ENCODE peak calls at places on chromosome X, in seven cellular contexts. B is CD8-positive, alpha-beta memory T cell; O is fibroblast of the aortic adventitia; W is retinal pigment epithelial cell; D is left lung; E is skeletal muscle cell; U is upper lobe of left lung. S is an unnamed sample.
A peak's percentile ranks its signal among the peaks of the same experiment; 100 is the strongest.

GRCh38 chrX:110395877-110396276 is 37.2 kb downstream of the RTL9 start:
- DNase-seq in W (no peak), O (no peak), E (no peak), U (no peak), B (no peak), D (no peak), S (no peak)

GRCh38 chrX:31153475-31154047 is 81.7 kb upstream of the FTHL17 start:
- DNase-seq in E (no peak), B (no peak), D (no peak), O (no peak), W (no peak), U (no peak), S (no peak)

GRCh38 chrX:133159205-133159604 is 58.9 kb downstream of the TFDP3 start:
- DNase-seq in O (no peak), U (no peak), W (no peak), D (no peak), B (no peak), E (no peak), S (no peak)

GRCh38 chrX:7334253-7334935 is 186.4 kb upstream of the PUDP start:
- DNase-seq in U (no peak), E (peak; percentile 57), W (no peak), O (peak; percentile 90), D (no peak), B (no peak), S (no peak)

GRCh38 chrX:22037911-22038537 is 5.9 kb downstream of the PHEX start:
- DNase-seq in E (no peak), D (no peak), B (no peak), U (no peak), O (no peak), W (no peak), S (no peak)

GRCh38 chrX:108666101-108666500 is 70.3 kb downstream of the IRS4 start:
- DNase-seq in O (no peak), E (no peak), U (no peak), B (no peak), D (no peak), W (no peak), S (no peak)

GRCh38 chrX:43562372-43562771 is 93.7 kb upstream of the MAOA start:
- DNase-seq in W (no peak), U (no peak), O (no peak), B (no peak), D (no peak), E (no peak), S (no peak)

GRCh38 chrX:130994671-130995070 is 63.5 kb upstream of the ARHGAP36 start:
- DNase-seq in E (no peak), U (no peak), O (peak; percentile 18), W (no peak), B (no peak), D (no peak), S (no peak)

GRCh38 chrX:148135738-148136137 is 154.6 kb downstream of the FMR1NB start:
- DNase-seq in D (no peak), U (no peak), E (peak; percentile 64), B (no peak), W (peak; percentile 2), O (peak; percentile 58), S (no peak)

GRCh38 chrX:153766098-153766817 is 2.2 kb downstream of the PLXNB3 start:
- DNase-seq in U (no peak), D (no peak), B (no peak), O (peak; percentile 53), E (peak; percentile 41), W (peak; percentile 38), S (no peak)

GRCh38 chrX:9498236-9498635 is 33.4 kb downstream of the TBL1X start:
- DNase-seq in U (no peak), D (no peak), B (no peak), W (no peak), O (no peak), E (no peak), S (no peak)

GRCh38 chrX:19889582-19890342 is 2.4 kb upstream of the SH3KBP1 start:
- DNase-seq in W (no peak), B (peak; percentile 31), O (peak; percentile 73), D (no peak), U (no peak), E (peak; percentile 51), S (no peak)

GRCh38 chrX:38426785-38427184 is 74.4 kb downstream of the OTC start:
- DNase-seq in W (peak; percentile 26), B (no peak), E (no peak), O (peak; percentile 3), D (no peak), U (no peak), S (no peak)

GRCh38 chrX:13662537-13662841 is 9.5 kb downstream of the TCEANC start:
- DNase-seq in U (no peak), E (peak; percentile 83), O (peak; percentile 82), W (no peak), D (no peak), B (no peak), S (no peak)

GRCh38 chrX:136880003-136880451 is 498 bp downstream of the RBMX start:
- DNase-seq in B (peak; percentile 57), E (no peak), O (peak; percentile 19), U (peak; percentile 22), D (peak; percentile 36), W (no peak), S (no peak)

GRCh38 chrX:4830880-4831557 is 1117.6 kb upstream of the PRKX start:
- DNase-seq in B (no peak), U (no peak), E (no peak), O (no peak), D (no peak), W (peak; percentile 5), S (no peak)

GRCh38 chrX:140087865-140088264 is 122.5 kb upstream of the CXorf66 start:
- DNase-seq in U (no peak), O (no peak), D (no peak), W (no peak), B (no peak), E (no peak), S (no peak)

GRCh38 chrX:6550999-6551398 is 16.1 kb upstream of the VCX3A start:
- DNase-seq in E (no peak), D (no peak), W (no peak), U (no peak), B (no peak), O (no peak), S (no peak)

GRCh38 chrX:68454476-68455150 is 21.3 kb upstream of the OPHN1 start:
- DNase-seq in E (no peak), U (no peak), D (no peak), B (no peak), W (no peak), O (no peak), S (no peak)

GRCh38 chrX:154460326-154460725 is 2.2 kb downstream of the PLXNA3 start:
- DNase-seq in U (no peak), W (no peak), E (no peak), B (no peak), D (no peak), O (no peak), S (no peak)

GRCh38 chrX:76148753-76149152 is 24.1 kb upstream of the PBDC1 start:
- DNase-seq in O (peak; percentile 49), W (no peak), U (peak; percentile 36), D (no peak), B (peak; percentile 60), E (no peak), S (no peak)

GRCh38 chrX:151722241-151722846 is 6.5 kb downstream of the FATE1 start:
- DNase-seq in O (peak; percentile 31), E (no peak), D (no peak), W (no peak), B (no peak), U (peak; percentile 35), S (no peak)

DNA sequence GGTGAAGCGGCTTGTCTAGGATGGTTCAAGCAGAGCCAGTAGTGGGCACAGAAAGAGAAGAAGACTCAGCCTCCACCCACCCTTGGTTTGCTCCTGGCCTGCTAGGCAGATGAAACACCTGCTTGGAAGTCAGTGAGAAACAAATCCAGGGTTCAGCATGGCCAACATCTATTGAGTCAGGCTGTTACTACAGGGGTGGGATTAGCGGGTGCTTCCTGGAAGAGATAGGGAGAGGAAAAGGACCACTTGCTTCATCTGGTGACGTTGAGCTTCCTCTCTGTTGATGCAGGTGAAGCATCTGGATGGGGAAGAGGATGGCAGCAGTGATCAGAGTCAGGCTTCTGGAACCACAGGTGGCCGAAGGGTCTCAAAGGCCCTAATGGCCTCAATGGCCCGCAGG is 3.0 kb downstream of the MAGED2 start:
- DNase-seq in E (no peak), B (no peak), O (no peak), W (no peak), D (no peak), U (no peak), S (no peak)
- H3K4me3 ChIP-seq in E (peak overlapping the region; percentile 74), B (no peak overlapping the region), O (peak overlapping the region; percentile 80), W (no peak overlapping the region), D (no peak overlapping the region), U (no peak overlapping the region), S (no peak overlapping the region)

GRCh38 chrX:129840334-129840733 is 3.4 kb downstream of the ZDHHC9 start:
- DNase-seq in U (no peak), O (no peak), E (no peak), W (no peak), D (no peak), B (no peak), S (no peak)
- H3K4me3 ChIP-seq in U (no peak overlapping the region), O (peak overlapping the region; percentile 37), E (peak overlapping the region; percentile 21), W (no peak overlapping the region), D (peak overlapping the region; percentile 28), B (no peak overlapping the region), S (peak overlapping the region; percentile 7)

GRCh38 chrX:3244955-3245354 is 101.5 kb downstream of the MXRA5 start:
- DNase-seq in D (no peak), E (no peak), O (peak; percentile 12), U (no peak), B (no peak), W (no peak), S (no peak)
- H3K4me3 ChIP-seq in D (no peak overlapping the region), E (no peak overlapping the region), O (no peak overlapping the region), U (no peak overlapping the region), B (no peak overlapping the region), W (no peak overlapping the region), S (no peak overlapping the region)

GRCh38 chrX:54639346-54640102 is 109.5 kb downstream of the GNL3L start:
- DNase-seq in O (peak; percentile 97), U (peak; percentile 93), D (peak; percentile 94), E (peak; percentile 93), B (peak; percentile 88), W (peak; percentile 84), S (peak; percentile 70)
- H3K4me3 ChIP-seq in O (peak overlapping the region; percentile 59), U (no peak overlapping the region), D (peak overlapping the region; percentile 38), E (peak overlapping the region; percentile 50), B (peak overlapping the region; percentile 81), W (peak overlapping the region; percentile 65), S (peak overlapping the region; percentile 64)

GRCh38 chrX:105820247-105820646 is 2.1 kb upstream of the NRK start:
- DNase-seq in O (no peak), U (no peak), W (no peak), E (no peak), B (no peak), D (no peak), S (no peak)

GRCh38 chrX:105823092-105823454 is 734 bp downstream of the NRK start:
- DNase-seq in W (no peak), E (no peak), O (no peak), B (no peak), U (no peak), D (no peak), S (no peak)

GRCh38 chrX:105822138-105823091 is at the start of gene NRK:
- DNase-seq in U (no peak), W (no peak), D (peak; percentile 44), B (no peak), E (no peak), O (no peak), S (no peak)

GRCh38 chrX:105816517-105816916 is 5.8 kb upstream of the NRK start:
- DNase-seq in E (no peak), U (no peak), W (no peak), O (no peak), B (no peak), D (no peak), S (no peak)

GRCh38 chrX:105821471-105822081 is 763 bp upstream of the NRK start:
- DNase-seq in E (peak; percentile 23), U (peak; percentile 24), B (no peak), W (no peak), D (peak; percentile 33), O (no peak), S (no peak)
- H3K4me3 ChIP-seq in E (peak overlapping the region; percentile 56), U (no peak overlapping the region), B (no peak overlapping the region), W (peak overlapping the region; percentile 54), D (peak overlapping the region; percentile 20), O (no peak overlapping the region), S (peak overlapping the region; percentile 37)